ENCODE peak calls at places on chromosomes 11 and 22, in five cellular contexts. M is NCI-H526, B is activated T-cell treated with anti-CD3 and anti-CD28 coated beads for 24 hours, D is fibroblast of villous mesenchyme, V is AG10803. C is an unnamed sample.

GRCh38 chr11:76462317-76462716 is 17.5 kb downstream of the EMSY start:
- DNase-seq in M (no peak), B (no peak), D (no peak), V (no peak), C (no peak)

GRCh38 chr22:49929553-49929979 is 11.1 kb downstream of the CRELD2 start:
- DNase-seq in M (no peak), B (peak; percentile 73), D (peak; percentile 22), V (no peak), C (peak; percentile 75)

GRCh38 chr11:65557280-65558001 is 718 bp downstream of the LTBP3 start:
- DNase-seq in V (no peak), B (no peak), M (no peak), D (peak; percentile 32), C (no peak)

GRCh38 chr22:42986115-42986514 is 28.8 kb downstream of the PACSIN2 start:
- DNase-seq in M (no peak), V (no peak), B (no peak), D (no peak), C (no peak)

GRCh38 chr11:12771875-12772274 is 97.7 kb downstream of the TEAD1 start:
- DNase-seq in V (peak; percentile 54), D (peak; percentile 82), B (no peak), M (no peak), C (no peak)

GRCh38 chr11:133659542-133660201 is 127.4 kb upstream of the OPCML start:
- DNase-seq in V (no peak), M (peak; percentile 26), B (no peak), D (no peak), C (no peak)

GRCh38 chr11:77278595-77279506 is 22.6 kb downstream of the GDPD4 start:
- DNase-seq in V (peak; percentile 23), D (no peak), B (no peak), M (no peak), C (no peak)

GRCh38 chr22:32758866-32759385 is 42.6 kb upstream of the TIMP3 start:
- DNase-seq in B (no peak), M (no peak), D (peak; percentile 63), V (peak; percentile 33), C (no peak)